ENCODE peak calls at places on chromosomes 3 and 15, in seven cellular contexts. H is activated naive CD8-positive, alpha-beta T cell treated with anti-CD3 and anti-CD28 coated beads, Interleukin-2, amount 50 U/mL, for 16 hours; X is NAMALWA; Y is HFFc6; E is H1; K is GDM1; R is adipocyte. M is an unnamed sample.

GRCh38 chr3:15309662-15310335 is 22.6 kb downstream of the SH3BP5 start:
- DNase-seq in H (no peak), X (no peak), Y (no peak), E (no peak), K (no peak), R (peak; percentile 30), M (no peak)

GRCh38 chr3:27454461-27454860 is 29.7 kb downstream of the SLC4A7 start:
- DNase-seq in H (no peak), X (no peak), Y (no peak), E (no peak), K (no peak), R (no peak), M (no peak)

GRCh38 chr15:95864467-95864886 is 466.0 kb upstream of the NR2F2 start:
- DNase-seq in H (no peak), X (peak; percentile 8), Y (no peak), E (no peak), K (no peak), R (no peak), M (no peak)

GRCh38 chr15:26866298-26867198 is at the start of gene GABRA5:
- DNase-seq in H (no peak), X (no peak), Y (peak; percentile 30), E (peak; percentile 83), K (no peak), R (peak; percentile 11), M (no peak)

GRCh38 chr3:3737511-3737910 is 61.7 kb upstream of the LRRN1 start:
- DNase-seq in H (no peak), X (no peak), Y (no peak), E (no peak), K (no peak), R (no peak), M (no peak)

GRCh38 chr3:186534113-186534669 is 10.0 kb downstream of the CRYGS start:
- DNase-seq in H (peak; percentile 25), X (peak; percentile 87), Y (no peak), E (no peak), K (no peak), R (no peak), M (no peak)

GRCh38 chr15:68654786-68655560 is 76.2 kb downstream of the CORO2B start:
- DNase-seq in H (no peak), X (no peak), Y (no peak), E (no peak), K (no peak), R (no peak), M (no peak)

GRCh38 chr3:98557324-98558010 is 25.7 kb downstream of the GPR15 start:
- DNase-seq in H (no peak), X (no peak), Y (no peak), E (no peak), K (no peak), R (no peak), M (no peak)

GRCh38 chr3:171797265-171797679 is 13.0 kb downstream of the PLD1 start:
- DNase-seq in H (no peak), X (peak; percentile 79), Y (no peak), E (no peak), K (no peak), R (no peak), M (no peak)

GRCh38 chr15:98649621-98649995 is 1.3 kb downstream of the IGF1R start:
- DNase-seq in H (no peak), X (no peak), Y (no peak), E (no peak), K (no peak), R (peak; percentile 79), M (no peak)

GRCh38 chr3:46110701-46111493 is 83.6 kb upstream of the XCR1 start:
- DNase-seq in H (no peak), X (no peak), Y (peak; percentile 89), E (no peak), K (peak; percentile 23), R (peak; percentile 17), M (peak; percentile 47)

GRCh38 chr3:184227481-184227935 is 1.9 kb upstream of the VWA5B2 start:
- DNase-seq in H (peak; percentile 11), X (peak; percentile 72), Y (no peak), E (peak; percentile 76), K (peak; percentile 21), R (peak; percentile 55), M (no peak)

GRCh38 chr3:102936511-102936910 is 501.7 kb downstream of the ZPLD1 start:
- DNase-seq in H (no peak), X (no peak), Y (no peak), E (no peak), K (no peak), R (no peak), M (no peak)

GRCh38 chr3:123278446-123278845 is 76.7 kb downstream of the SEC22A start:
- DNase-seq in H (no peak), X (no peak), Y (no peak), E (peak; percentile 46), K (no peak), R (no peak), M (no peak)

GRCh38 chr15:100249096-100249815 is 92.5 kb downstream of the ADAMTS17 start:
- DNase-seq in H (no peak), X (no peak), Y (no peak), E (peak; percentile 17), K (no peak), R (no peak), M (peak; percentile 23)

GRCh38 chr15:30885814-30886213 is 17.9 kb upstream of the FAN1 start:
- DNase-seq in H (no peak), X (peak; percentile 6), Y (peak; percentile 10), E (no peak), K (no peak), R (peak; percentile 34), M (no peak)

GRCh38 chr3:25428003-25428861 is at the start of gene RARB:
- DNase-seq in H (no peak), X (no peak), Y (peak; percentile 32), E (peak; percentile 62), K (no peak), R (peak; percentile 97), M (peak; percentile 86)

GRCh38 chr3:158771018-158771350 is 30.9 kb upstream of the MFSD1 start:
- DNase-seq in H (no peak), X (no peak), Y (no peak), E (no peak), K (no peak), R (no peak), M (no peak)

GRCh38 chr3:189488241-189488767 is 142.9 kb upstream of the TP63 start:
- DNase-seq in H (no peak), X (no peak), Y (no peak), E (no peak), K (no peak), R (peak; percentile 4), M (no peak)

GRCh38 chr15:69615756-69616155 is 163.1 kb downstream of the RPLP1 start:
- DNase-seq in H (no peak), X (no peak), Y (no peak), E (no peak), K (no peak), R (no peak), M (no peak)

M was measured in left lobe of liver.